ENCODE peak calls at places on chromosome 17, in eight cellular contexts. H, K, O, R, N, S, X and C are unnamed samples.

GRCh38 chr17:62724398-62725146 is 83.5 kb downstream of the MARCHF10 start:
- DNase-seq in H (peak; percentile 73), K (no peak), O (peak; percentile 53), R (no peak), N (peak; percentile 31), S (peak; percentile 91), X (no peak), C (peak; percentile 89)

GRCh38 chr17:71441098-71441497 is 679.7 kb upstream of the SOX9 start:
- DNase-seq in H (no peak), K (peak; percentile 45), O (peak; percentile 8), R (no peak), N (no peak), S (no peak), X (no peak), C (no peak)

GRCh38 chr17:54956802-54957201 is 11.7 kb downstream of the COX11 start:
- DNase-seq in H (no peak), K (no peak), O (no peak), R (no peak), N (no peak), S (no peak), X (no peak), C (no peak)

GRCh38 chr17:33531311-33531710 is 238.2 kb upstream of the ASIC2 start:
- DNase-seq in H (no peak), K (no peak), O (no peak), R (no peak), N (no peak), S (no peak), X (no peak), C (no peak)

GRCh38 chr17:29546085-29546484 is 20.8 kb downstream of the ABHD15 start:
- DNase-seq in H (no peak), K (no peak), O (no peak), R (no peak), N (no peak), S (no peak), X (no peak), C (no peak)

GRCh38 chr17:29870836-29871430 is 59.1 kb downstream of the SSH2 start:
- DNase-seq in H (no peak), K (no peak), O (no peak), R (no peak), N (no peak), S (no peak), X (no peak), C (no peak)

GRCh38 chr17:8221663-8222379 is 11.4 kb upstream of the AURKB start:
- DNase-seq in H (peak; percentile 97), K (peak; percentile 87), O (peak; percentile 93), R (peak; percentile 88), N (peak; percentile 93), S (peak; percentile 90), X (peak; percentile 78), C (peak; percentile 90)

GRCh38 chr17:19363460-19364035 is 1.0 kb upstream of the B9D1 start:
- DNase-seq in H (no peak), K (no peak), O (no peak), R (no peak), N (no peak), S (no peak), X (no peak), C (peak; percentile 64)